ENCODE peak calls at places on chromosomes 13 and 19, in nine cellular contexts. One of them, this sample, is unnamed. For H3K27me3, the result is how much of the 10 kb centered on the place peaks cover.

GRCh38 chr19:49773663-49774305 is 7.0 kb downstream of the AP2A1 start:
- DNase-seq in uterus: no peak
- DNase-seq in fibroblast of lung: no peak
- DNase-seq in psoas muscle: no peak
- DNase-seq in prostate gland: no peak
- DNase-seq in breast epithelium: no peak
- DNase-seq in thoracic aorta: no peak
- DNase-seq in brain microvascular endothelial cell: no peak
- DNase-seq in cardiac muscle cell: no peak
- DNase-seq in this sample: no peak

GRCh38 chr13:99154064-99154463 is 46.6 kb upstream of the UBAC2 start:
- DNase-seq in psoas muscle: no peak
- DNase-seq in brain microvascular endothelial cell: no peak
- DNase-seq in uterus: no peak
- DNase-seq in thoracic aorta: no peak
- DNase-seq in prostate gland: no peak
- DNase-seq in cardiac muscle cell: no peak
- DNase-seq in fibroblast of lung: no peak
- DNase-seq in breast epithelium: no peak
- DNase-seq in this sample: no peak

GRCh38 chr13:74683411-74683810 is 549.2 kb upstream of the KLF12 start:
- DNase-seq in prostate gland: peak
- DNase-seq in cardiac muscle cell: peak
- DNase-seq in breast epithelium: no peak
- DNase-seq in fibroblast of lung: no peak
- DNase-seq in brain microvascular endothelial cell: no peak
- DNase-seq in psoas muscle: no peak
- DNase-seq in thoracic aorta: no peak
- DNase-seq in uterus: no peak
- DNase-seq in this sample: no peak

GRCh38 chr19:39264306-39265290 is 3.6 kb upstream of the IFNL2 start:
- DNase-seq in prostate gland: no peak
- DNase-seq in brain microvascular endothelial cell: no peak
- DNase-seq in cardiac muscle cell: peak
- DNase-seq in psoas muscle: no peak
- DNase-seq in fibroblast of lung: peak
- DNase-seq in thoracic aorta: no peak
- DNase-seq in breast epithelium: no peak
- DNase-seq in uterus: no peak
- DNase-seq in this sample: no peak

GRCh38 chr19:33703821-33704220 is 82.1 kb downstream of the CHST8 start:
- DNase-seq in cardiac muscle cell: no peak
- DNase-seq in breast epithelium: no peak
- DNase-seq in psoas muscle: no peak
- DNase-seq in fibroblast of lung: no peak
- DNase-seq in prostate gland: no peak
- DNase-seq in thoracic aorta: no peak
- DNase-seq in brain microvascular endothelial cell: no peak
- DNase-seq in uterus: no peak
- DNase-seq in this sample: no peak

GRCh38 chr19:9885077-9885552 is 50.0 kb downstream of the PIN1 start:
- DNase-seq in cardiac muscle cell: peak
- DNase-seq in prostate gland: no peak
- DNase-seq in fibroblast of lung: peak
- DNase-seq in thoracic aorta: no peak
- DNase-seq in psoas muscle: peak
- DNase-seq in brain microvascular endothelial cell: peak
- DNase-seq in uterus: peak
- DNase-seq in breast epithelium: no peak
- DNase-seq in this sample: no peak

GRCh38 chr19:19782783-19783182 is 38.8 kb downstream of the ZNF506 start:
- DNase-seq in brain microvascular endothelial cell: no peak
- DNase-seq in prostate gland: no peak
- DNase-seq in cardiac muscle cell: no peak
- DNase-seq in fibroblast of lung: no peak
- DNase-seq in uterus: no peak
- DNase-seq in psoas muscle: no peak
- DNase-seq in thoracic aorta: no peak
- DNase-seq in breast epithelium: no peak
- DNase-seq in this sample: no peak

GRCh38 chr19:15265849-15266248 is 33.6 kb upstream of the EPHX3 start:
- DNase-seq in breast epithelium: peak
- DNase-seq in prostate gland: peak
- DNase-seq in cardiac muscle cell: peak
- DNase-seq in uterus: peak
- DNase-seq in fibroblast of lung: peak
- DNase-seq in thoracic aorta: peak
- DNase-seq in brain microvascular endothelial cell: peak
- DNase-seq in psoas muscle: peak
- DNase-seq in this sample: peak

GRCh38 chr19:52660981-52661380 is 22.8 kb upstream of the ZNF83 start:
- DNase-seq in breast epithelium: no peak
- DNase-seq in cardiac muscle cell: no peak
- DNase-seq in prostate gland: no peak
- DNase-seq in fibroblast of lung: peak
- DNase-seq in psoas muscle: no peak
- DNase-seq in thoracic aorta: no peak
- DNase-seq in uterus: no peak
- DNase-seq in brain microvascular endothelial cell: no peak
- DNase-seq in this sample: no peak

GRCh38 chr19:33488826-33489225 is 32.8 kb downstream of the PEPD start:
- DNase-seq in brain microvascular endothelial cell: no peak
- DNase-seq in psoas muscle: no peak
- DNase-seq in uterus: no peak
- DNase-seq in breast epithelium: no peak
- DNase-seq in prostate gland: no peak
- DNase-seq in thoracic aorta: no peak
- DNase-seq in cardiac muscle cell: no peak
- DNase-seq in fibroblast of lung: no peak
- DNase-seq in this sample: no peak

GRCh38 chr19:32676186-32676894 is 692 bp downstream of the RGS9BP start:
- DNase-seq in psoas muscle: peak
- DNase-seq in thoracic aorta: no peak
- DNase-seq in fibroblast of lung: no peak
- DNase-seq in uterus: no peak
- DNase-seq in breast epithelium: no peak
- DNase-seq in prostate gland: no peak
- DNase-seq in cardiac muscle cell: no peak
- DNase-seq in brain microvascular endothelial cell: no peak
- DNase-seq in this sample: peak

GRCh38 chr13:66405908-66406802 is 824.0 kb downstream of the PCDH9 start:
- DNase-seq in uterus: no peak
- DNase-seq in breast epithelium: no peak
- DNase-seq in fibroblast of lung: peak
- DNase-seq in psoas muscle: no peak
- DNase-seq in brain microvascular endothelial cell: peak
- DNase-seq in cardiac muscle cell: peak
- DNase-seq in prostate gland: peak
- DNase-seq in thoracic aorta: no peak
- DNase-seq in this sample: no peak

GRCh38 chr13:102033719-102034446 is 368.0 kb downstream of the FGF14 start:
- DNase-seq in cardiac muscle cell: no peak
- DNase-seq in uterus: no peak
- DNase-seq in prostate gland: no peak
- DNase-seq in psoas muscle: no peak
- DNase-seq in brain microvascular endothelial cell: no peak
- DNase-seq in breast epithelium: no peak
- DNase-seq in fibroblast of lung: no peak
- DNase-seq in thoracic aorta: no peak
- DNase-seq in this sample: no peak
- H3K27ac ChIP-seq in cardiac muscle cell: no peak
- H3K27ac ChIP-seq in uterus: no peak
- H3K27ac ChIP-seq in prostate gland: no peak
- H3K27ac ChIP-seq in psoas muscle: no peak
- H3K27ac ChIP-seq in brain microvascular endothelial cell: no peak
- H3K27ac ChIP-seq in breast epithelium: no peak
- H3K27ac ChIP-seq in fibroblast of lung: no peak
- H3K27ac ChIP-seq in thoracic aorta: no peak
- H3K27ac ChIP-seq in this sample: no peak

GRCh38 chr19:918481-919156 is 1.5 kb downstream of the KISS1R start:
- DNase-seq in brain microvascular endothelial cell: no peak
- DNase-seq in uterus: no peak
- DNase-seq in breast epithelium: no peak
- DNase-seq in prostate gland: no peak
- DNase-seq in fibroblast of lung: no peak
- DNase-seq in psoas muscle: no peak
- DNase-seq in thoracic aorta: no peak
- DNase-seq in cardiac muscle cell: no peak
- DNase-seq in this sample: no peak

GRCh38 chr19:917323-918151 is at the start of gene KISS1R:
- DNase-seq in cardiac muscle cell: no peak
- DNase-seq in fibroblast of lung: no peak
- DNase-seq in uterus: no peak
- DNase-seq in thoracic aorta: no peak
- DNase-seq in breast epithelium: no peak
- DNase-seq in brain microvascular endothelial cell: no peak
- DNase-seq in prostate gland: no peak
- DNase-seq in psoas muscle: no peak
- DNase-seq in this sample: no peak

GRCh38 chr19:920051-920857 is 3.1 kb downstream of the KISS1R start:
- DNase-seq in prostate gland: no peak
- DNase-seq in brain microvascular endothelial cell: no peak
- DNase-seq in psoas muscle: no peak
- DNase-seq in breast epithelium: no peak
- DNase-seq in fibroblast of lung: no peak
- DNase-seq in cardiac muscle cell: peak
- DNase-seq in thoracic aorta: no peak
- DNase-seq in uterus: no peak
- DNase-seq in this sample: no peak

GRCh38 chr19:918152-918437 is 962 bp downstream of the KISS1R start:
- DNase-seq in breast epithelium: no peak
- DNase-seq in brain microvascular endothelial cell: no peak
- DNase-seq in prostate gland: no peak
- DNase-seq in thoracic aorta: no peak
- DNase-seq in psoas muscle: no peak
- DNase-seq in cardiac muscle cell: no peak
- DNase-seq in uterus: no peak
- DNase-seq in fibroblast of lung: no peak
- DNase-seq in this sample: no peak

GRCh38 chr19:919157-920050 is 2.3 kb downstream of the KISS1R start:
- DNase-seq in cardiac muscle cell: no peak
- DNase-seq in thoracic aorta: no peak
- DNase-seq in psoas muscle: no peak
- DNase-seq in brain microvascular endothelial cell: no peak
- DNase-seq in breast epithelium: no peak
- DNase-seq in uterus: no peak
- DNase-seq in fibroblast of lung: no peak
- DNase-seq in prostate gland: no peak
- DNase-seq in this sample: peak
- H3K27me3 ChIP-seq in cardiac muscle cell: half or more
- H3K27me3 ChIP-seq in thoracic aorta: under half
- H3K27me3 ChIP-seq in psoas muscle: half or more
- H3K27me3 ChIP-seq in brain microvascular endothelial cell: under half
- H3K27me3 ChIP-seq in breast epithelium: under half
- H3K27me3 ChIP-seq in uterus: under half
- H3K27me3 ChIP-seq in fibroblast of lung: under half
- H3K27me3 ChIP-seq in prostate gland: under half
- H3K27me3 ChIP-seq in this sample: under half

DNA sequence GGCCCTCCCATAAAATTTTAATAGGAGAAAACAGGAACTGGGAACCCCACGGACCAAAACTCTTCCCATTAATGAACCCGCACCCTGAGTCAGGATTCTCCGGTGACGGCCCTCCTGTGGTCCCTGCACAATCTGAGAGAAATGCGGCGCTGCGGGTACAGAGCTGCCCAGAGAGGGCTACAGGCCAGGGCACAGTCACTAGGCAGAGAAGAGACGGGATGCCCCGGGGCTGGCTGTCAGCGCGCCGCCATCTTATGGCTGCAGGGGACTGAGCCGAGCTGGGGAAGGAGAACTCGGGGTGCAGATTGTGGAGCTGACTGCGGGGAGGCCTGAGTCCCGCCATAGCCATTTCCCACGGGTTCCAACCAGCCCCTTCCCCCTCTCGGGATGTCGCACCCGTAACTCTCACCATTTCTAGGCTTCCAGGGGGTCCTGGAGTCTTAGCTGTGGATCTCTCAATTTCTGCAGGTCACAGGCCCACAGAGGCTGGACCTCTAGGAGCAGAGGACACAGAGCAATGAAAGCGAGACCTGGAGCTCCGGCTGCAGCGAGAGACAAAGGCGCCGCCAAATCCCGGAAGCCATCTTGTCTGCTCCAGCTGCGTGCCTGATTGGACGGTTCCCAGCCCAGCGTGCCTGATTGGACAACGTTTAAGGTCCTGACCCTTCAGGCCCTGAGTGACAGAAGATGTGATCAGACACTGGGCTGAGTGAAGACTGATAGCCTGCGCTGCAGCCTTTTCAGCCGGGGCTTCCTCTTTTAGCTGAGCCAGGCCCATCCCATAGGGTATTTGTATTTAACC is at the start of gene ZNF675:
- DNase-seq in prostate gland: peak
- DNase-seq in breast epithelium: peak
- DNase-seq in fibroblast of lung: peak
- DNase-seq in brain microvascular endothelial cell: peak
- DNase-seq in psoas muscle: peak
- DNase-seq in thoracic aorta: peak
- DNase-seq in uterus: peak
- DNase-seq in cardiac muscle cell: peak
- DNase-seq in this sample: peak
- TF ChIP-seq CTCF in prostate gland: no peak
- TF ChIP-seq CTCF in breast epithelium: no peak
- TF ChIP-seq CTCF in fibroblast of lung: no peak
- TF ChIP-seq CTCF in brain microvascular endothelial cell: peak
- TF ChIP-seq CTCF in psoas muscle: no peak
- TF ChIP-seq CTCF in thoracic aorta: no peak
- TF ChIP-seq CTCF in uterus: no peak
- TF ChIP-seq CTCF in cardiac muscle cell: no peak
- TF ChIP-seq CTCF in this sample: no peak

DNA sequence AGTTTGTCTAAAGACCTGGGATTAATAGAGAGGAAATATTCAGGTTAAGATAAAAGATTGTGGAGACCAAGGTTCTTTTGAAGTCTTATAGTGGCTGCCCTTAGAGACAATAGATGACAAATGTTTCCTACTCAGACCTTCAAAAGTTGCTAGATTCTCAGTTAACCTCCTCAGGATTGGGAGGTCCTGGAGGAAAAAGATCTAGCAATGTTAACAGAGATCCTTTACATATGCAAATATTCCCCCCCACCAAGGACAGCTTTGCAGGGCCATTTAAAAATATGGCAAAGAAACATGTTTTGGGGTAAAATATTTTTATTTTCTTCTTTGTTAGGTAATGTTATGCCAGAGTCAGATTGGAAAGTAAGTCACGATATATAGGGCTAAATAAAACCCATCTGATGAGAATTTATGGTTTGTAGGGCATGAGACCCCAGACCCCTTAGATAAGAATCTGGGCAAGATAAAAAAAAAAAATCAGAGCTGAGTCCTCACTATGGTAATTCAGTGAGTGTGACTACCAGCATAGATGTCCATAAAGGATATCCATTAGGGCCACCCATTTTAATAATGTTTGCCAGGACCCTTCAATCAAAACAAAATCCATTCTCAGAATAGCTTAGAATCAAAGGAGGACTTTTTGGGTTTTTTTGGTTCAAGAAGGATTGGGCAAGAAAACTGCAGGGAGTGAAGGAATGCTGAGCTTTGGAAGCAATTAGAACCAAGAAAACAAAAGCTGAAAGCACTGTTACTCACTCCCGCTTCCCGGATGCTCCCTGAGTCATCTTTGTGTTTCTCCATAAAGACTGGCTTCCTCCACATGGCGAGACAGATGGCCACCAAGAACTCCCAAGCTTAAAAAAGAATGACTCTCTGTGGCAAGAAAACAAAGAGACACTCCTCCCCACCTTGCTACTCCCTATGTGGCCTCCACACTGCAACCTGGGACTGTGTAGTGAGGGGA is 28.2 kb downstream of the VSTM1 start:
- DNase-seq in fibroblast of lung: peak
- DNase-seq in uterus: no peak
- DNase-seq in brain microvascular endothelial cell: peak
- DNase-seq in prostate gland: no peak
- DNase-seq in cardiac muscle cell: peak
- DNase-seq in psoas muscle: no peak
- DNase-seq in breast epithelium: no peak
- DNase-seq in thoracic aorta: no peak
- DNase-seq in this sample: no peak
- H3K27ac ChIP-seq in fibroblast of lung: no peak
- H3K27ac ChIP-seq in uterus: no peak
- H3K27ac ChIP-seq in brain microvascular endothelial cell: peak
- H3K27ac ChIP-seq in prostate gland: no peak
- H3K27ac ChIP-seq in cardiac muscle cell: no peak
- H3K27ac ChIP-seq in psoas muscle: no peak
- H3K27ac ChIP-seq in breast epithelium: no peak
- H3K27ac ChIP-seq in thoracic aorta: no peak
- H3K27ac ChIP-seq in this sample: no peak

This sample was measured in thyroid gland.